ENCODE peak calls at places on chromosomes 11 and 22, in five cellular contexts. One of them, this sample, is unnamed.

GRCh38 chr11:73271936-73272679 is at the start of gene P2RY6:
- DNase-seq in HepG2: peak
- DNase-seq in K562: peak
- DNase-seq in esophagus muscularis mucosa: no peak
- DNase-seq in transverse colon: peak
- DNase-seq in this sample: no peak

GRCh38 chr11:111454561-111455192 is 57.5 kb downstream of the BTG4 start:
- DNase-seq in HepG2: peak
- DNase-seq in K562: peak
- DNase-seq in esophagus muscularis mucosa: no peak
- DNase-seq in transverse colon: peak
- DNase-seq in this sample: peak

GRCh38 chr11:31819533-31820437 is 8.7 kb upstream of the PAX6 start:
- DNase-seq in HepG2: no peak
- DNase-seq in K562: no peak
- DNase-seq in esophagus muscularis mucosa: no peak
- DNase-seq in transverse colon: no peak
- DNase-seq in this sample: no peak

GRCh38 chr11:31106963-31107576 is 262.5 kb downstream of the DCDC1 start:
- DNase-seq in HepG2: peak
- DNase-seq in K562: peak
- DNase-seq in esophagus muscularis mucosa: no peak
- DNase-seq in transverse colon: peak
- DNase-seq in this sample: no peak

GRCh38 chr11:19869946-19870589 is 157.4 kb downstream of the NAV2 start:
- DNase-seq in HepG2: no peak
- DNase-seq in K562: no peak
- DNase-seq in esophagus muscularis mucosa: no peak
- DNase-seq in transverse colon: no peak
- DNase-seq in this sample: no peak

GRCh38 chr11:34860034-34860433 is 56.1 kb downstream of the APIP start:
- DNase-seq in HepG2: no peak
- DNase-seq in K562: no peak
- DNase-seq in esophagus muscularis mucosa: no peak
- DNase-seq in transverse colon: no peak
- DNase-seq in this sample: no peak

GRCh38 chr22:49010901-49011300 is 816.8 kb downstream of the BRD1 start:
- DNase-seq in HepG2: no peak
- DNase-seq in K562: no peak
- DNase-seq in esophagus muscularis mucosa: peak
- DNase-seq in transverse colon: no peak
- DNase-seq in this sample: peak

GRCh38 chr11:114236829-114237228 is 59.4 kb upstream of the NNMT start:
- DNase-seq in HepG2: no peak
- DNase-seq in K562: no peak
- DNase-seq in esophagus muscularis mucosa: no peak
- DNase-seq in transverse colon: no peak
- DNase-seq in this sample: no peak

GRCh38 chr11:121321614-121322243 is 29.2 kb downstream of the SC5D start:
- DNase-seq in HepG2: no peak
- DNase-seq in K562: no peak
- DNase-seq in esophagus muscularis mucosa: no peak
- DNase-seq in transverse colon: peak
- DNase-seq in this sample: no peak

GRCh38 chr11:35215945-35216344 is 77.0 kb downstream of the CD44 start:
- DNase-seq in HepG2: no peak
- DNase-seq in K562: no peak
- DNase-seq in esophagus muscularis mucosa: no peak
- DNase-seq in transverse colon: no peak
- DNase-seq in this sample: no peak

GRCh38 chr11:83521647-83522596 is 235.8 kb upstream of the CCDC90B start:
- DNase-seq in HepG2: peak
- DNase-seq in K562: no peak
- DNase-seq in esophagus muscularis mucosa: peak
- DNase-seq in transverse colon: no peak
- DNase-seq in this sample: no peak

GRCh38 chr11:79276900-79277299 is 163.9 kb downstream of the TENM4 start:
- DNase-seq in HepG2: no peak
- DNase-seq in K562: no peak
- DNase-seq in esophagus muscularis mucosa: no peak
- DNase-seq in transverse colon: no peak
- DNase-seq in this sample: no peak

GRCh38 chr11:57703341-57703740 is 8.7 kb downstream of the MED19 start:
- DNase-seq in HepG2: no peak
- DNase-seq in K562: no peak
- DNase-seq in esophagus muscularis mucosa: no peak
- DNase-seq in transverse colon: no peak
- DNase-seq in this sample: no peak

GRCh38 chr11:106295974-106296373 is 218.5 kb downstream of the AASDHPPT start:
- DNase-seq in HepG2: no peak
- DNase-seq in K562: no peak
- DNase-seq in esophagus muscularis mucosa: no peak
- DNase-seq in transverse colon: no peak
- DNase-seq in this sample: no peak

DNA sequence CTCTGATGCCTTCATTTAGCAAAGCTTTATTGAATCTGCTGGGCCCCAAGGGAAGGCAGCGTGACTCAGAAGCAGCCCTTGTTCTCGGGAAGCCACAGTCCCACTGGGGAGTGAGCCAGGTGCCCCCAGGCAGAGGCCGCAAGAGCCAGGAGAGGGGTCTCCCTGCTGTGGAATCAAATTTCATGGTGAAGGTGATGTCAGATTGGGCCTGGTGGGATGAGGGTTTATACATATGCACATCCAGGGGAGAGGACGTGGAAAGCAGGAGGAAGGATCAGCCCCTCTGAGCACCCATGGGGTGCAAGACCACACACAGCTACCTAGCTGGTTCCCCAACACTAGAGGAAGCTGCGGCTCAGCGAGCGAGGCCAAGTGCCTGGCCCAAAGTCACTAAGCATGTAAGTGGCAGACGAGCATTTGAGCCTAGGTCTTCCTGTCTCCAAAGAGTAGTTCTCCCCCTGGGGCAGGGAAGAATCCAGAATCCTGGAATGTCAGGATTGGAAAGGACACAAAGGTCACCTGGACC is 2.0 kb downstream of the SYNGR1 start:
- DNase-seq in HepG2: no peak
- DNase-seq in K562: no peak
- DNase-seq in esophagus muscularis mucosa: no peak
- DNase-seq in transverse colon: no peak
- DNase-seq in this sample: no peak
- TF ChIP-seq POLR2AphosphoS5 in HepG2: no peak
- TF ChIP-seq POLR2AphosphoS5 in K562: no peak
- TF ChIP-seq POLR2AphosphoS5 in esophagus muscularis mucosa: no peak
- TF ChIP-seq POLR2AphosphoS5 in transverse colon: no peak
- TF ChIP-seq POLR2AphosphoS5 in this sample: no peak

GRCh38 chr11:3880724-3881123 is 25.3 kb downstream of the STIM1 start:
- DNase-seq in HepG2: peak
- DNase-seq in K562: no peak
- DNase-seq in esophagus muscularis mucosa: no peak
- DNase-seq in transverse colon: no peak
- DNase-seq in this sample: no peak
- TF ChIP-seq POLR2A in HepG2: no peak
- TF ChIP-seq POLR2A in K562: no peak
- TF ChIP-seq POLR2A in esophagus muscularis mucosa: no peak
- TF ChIP-seq POLR2A in transverse colon: no peak
- TF ChIP-seq POLR2A in this sample: no peak

GRCh38 chr11:12846766-12847615 is 162.1 kb upstream of the RASSF10 start:
- DNase-seq in HepG2: no peak
- DNase-seq in K562: no peak
- DNase-seq in esophagus muscularis mucosa: no peak
- DNase-seq in transverse colon: no peak
- DNase-seq in this sample: no peak

GRCh38 chr11:12842933-12843636 is 166.0 kb upstream of the RASSF10 start:
- DNase-seq in HepG2: no peak
- DNase-seq in K562: peak
- DNase-seq in esophagus muscularis mucosa: no peak
- DNase-seq in transverse colon: no peak
- DNase-seq in this sample: no peak

GRCh38 chr11:12841946-12842630 is 167.0 kb upstream of the RASSF10 start:
- DNase-seq in HepG2: no peak
- DNase-seq in K562: no peak
- DNase-seq in esophagus muscularis mucosa: no peak
- DNase-seq in transverse colon: no peak
- DNase-seq in this sample: no peak

GRCh38 chr11:12848413-12848812 is 160.7 kb upstream of the RASSF10 start:
- DNase-seq in HepG2: no peak
- DNase-seq in K562: no peak
- DNase-seq in esophagus muscularis mucosa: no peak
- DNase-seq in transverse colon: no peak
- DNase-seq in this sample: no peak

DNA sequence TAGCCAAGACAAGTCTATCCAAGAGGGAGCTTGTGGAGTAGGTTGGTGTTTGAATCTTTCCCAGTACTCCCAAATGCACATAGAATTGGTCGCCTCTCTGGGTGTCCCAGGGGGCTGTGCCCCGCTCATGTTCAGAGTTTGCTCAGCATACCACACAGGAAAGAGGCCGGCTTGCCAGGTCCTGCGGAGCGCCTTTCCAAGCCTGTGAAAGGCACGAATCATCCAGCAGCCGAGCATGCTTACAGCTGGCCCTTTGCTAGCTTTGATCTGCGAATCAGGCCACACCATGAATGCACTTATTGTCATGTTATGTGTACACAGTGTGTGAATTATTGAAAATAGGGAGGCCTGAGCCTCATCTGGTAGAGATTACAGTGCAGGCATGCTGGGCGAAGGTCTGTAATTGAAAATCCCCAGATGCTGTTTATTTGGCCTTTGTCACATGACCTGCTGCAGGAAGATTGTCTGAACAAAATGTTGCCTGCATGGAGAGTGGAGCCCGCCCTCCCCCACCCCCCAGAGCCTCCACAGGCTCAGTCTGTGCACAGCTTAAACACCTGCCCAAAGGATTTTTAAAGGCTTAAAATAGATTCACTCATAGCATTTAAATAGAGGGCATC is 163.3 kb upstream of the RASSF10 start:
- DNase-seq in HepG2: peak
- DNase-seq in K562: peak
- DNase-seq in esophagus muscularis mucosa: no peak
- DNase-seq in transverse colon: peak
- DNase-seq in this sample: no peak
- TF ChIP-seq EP300 in HepG2: peak
- TF ChIP-seq EP300 in K562: no peak
- TF ChIP-seq EP300 in esophagus muscularis mucosa: no peak
- TF ChIP-seq EP300 in transverse colon: no peak
- TF ChIP-seq EP300 in this sample: no peak

DNA sequence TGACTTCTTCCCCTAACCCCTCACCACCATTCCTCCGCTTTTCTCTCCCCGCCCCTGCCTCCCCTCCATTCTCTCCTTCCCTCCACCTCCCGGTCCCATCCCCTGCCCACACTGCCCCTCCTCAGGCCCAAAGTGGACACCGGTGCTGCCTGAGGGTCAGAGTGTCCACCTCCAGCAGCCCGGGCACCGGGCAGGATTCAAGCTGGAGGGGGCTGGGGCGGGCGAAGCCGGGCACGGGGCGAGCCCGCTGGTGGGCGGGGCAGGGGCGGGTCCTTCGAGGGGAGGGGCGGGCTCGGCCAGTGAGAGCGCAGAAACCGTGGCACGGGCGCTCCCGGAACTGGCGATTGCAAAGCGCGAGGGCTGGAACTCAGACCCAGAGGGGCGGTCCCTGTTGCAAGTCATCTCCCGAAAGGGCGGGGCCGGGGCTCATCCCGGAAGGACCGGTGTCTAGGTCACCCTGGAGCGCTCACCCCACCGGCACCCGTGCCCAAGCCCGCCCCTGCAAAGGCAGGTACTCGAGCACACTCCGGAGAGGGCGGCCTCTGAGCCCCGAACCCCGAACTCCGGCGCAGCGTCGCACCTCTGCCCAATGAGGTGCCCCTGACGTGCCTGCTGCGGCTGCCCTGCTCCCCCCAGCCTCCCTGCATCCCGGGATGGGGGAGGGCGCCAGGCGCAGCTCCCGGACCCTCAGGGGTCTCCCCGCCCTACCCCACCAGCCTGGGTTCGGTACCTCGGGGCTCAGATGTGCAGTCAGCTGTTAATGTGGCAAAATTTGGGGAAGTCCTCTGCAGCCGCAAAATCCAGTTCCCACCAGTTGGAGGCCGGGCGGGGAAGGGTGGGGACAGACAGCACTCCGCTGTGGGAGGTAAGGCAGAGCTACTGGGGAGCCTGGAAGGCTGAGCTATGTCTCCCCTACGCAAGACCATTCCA is 16.5 kb upstream of the CDKN1C start:
- DNase-seq in HepG2: peak
- DNase-seq in K562: peak
- DNase-seq in esophagus muscularis mucosa: peak
- DNase-seq in transverse colon: peak
- DNase-seq in this sample: peak
- TF ChIP-seq POLR2AphosphoS5 in HepG2: peak
- TF ChIP-seq POLR2AphosphoS5 in K562: peak
- TF ChIP-seq POLR2AphosphoS5 in esophagus muscularis mucosa: peak
- TF ChIP-seq POLR2AphosphoS5 in transverse colon: peak
- TF ChIP-seq POLR2AphosphoS5 in this sample: no peak

DNA sequence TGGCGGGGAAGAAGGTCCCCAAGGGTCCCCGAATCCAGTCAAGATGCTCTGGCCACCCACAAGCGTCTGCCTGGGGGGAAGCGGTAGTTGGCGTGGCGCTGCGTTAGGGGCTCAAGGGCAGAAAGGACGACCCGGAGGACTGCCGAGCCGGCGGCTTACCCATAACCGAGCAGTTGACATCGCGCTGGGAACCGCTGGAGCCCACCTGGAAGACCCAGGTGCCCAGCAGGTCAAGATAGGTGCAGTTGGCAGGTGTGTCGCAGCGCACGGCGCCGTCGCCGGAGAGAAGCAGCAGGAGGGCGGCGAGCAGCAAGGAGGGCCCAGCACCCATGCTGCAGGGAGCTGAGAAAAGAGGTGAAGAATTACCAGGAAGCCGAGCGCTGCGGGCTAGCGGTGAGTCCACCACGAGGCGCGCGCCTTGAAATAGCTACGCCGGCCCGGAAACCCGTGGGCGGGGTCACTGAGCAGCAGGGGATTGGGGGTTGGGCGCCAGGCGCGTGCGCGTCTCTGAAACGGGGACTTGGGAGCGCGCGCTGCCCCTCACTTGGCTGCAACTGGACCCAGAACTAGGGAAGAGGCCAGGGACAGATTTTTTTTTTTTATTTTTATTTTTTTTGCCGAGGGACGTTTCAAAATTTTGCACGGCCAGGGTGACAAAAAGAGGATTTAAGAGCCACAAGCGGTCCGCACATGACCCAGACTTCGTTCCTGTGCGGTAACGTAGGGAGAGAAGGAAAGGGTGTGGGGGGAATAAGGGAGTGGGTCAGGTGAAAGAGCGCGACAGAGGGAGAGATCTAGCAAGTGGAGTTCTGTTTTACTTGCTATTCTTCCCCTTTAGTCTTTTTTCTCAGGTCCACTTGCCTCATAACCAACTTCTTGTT is at the start of gene CTSC:
- DNase-seq in HepG2: peak
- DNase-seq in K562: peak
- DNase-seq in esophagus muscularis mucosa: peak
- DNase-seq in transverse colon: peak
- DNase-seq in this sample: peak
- TF ChIP-seq POLR2A in HepG2: peak
- TF ChIP-seq POLR2A in K562: peak
- TF ChIP-seq POLR2A in esophagus muscularis mucosa: peak
- TF ChIP-seq POLR2A in transverse colon: peak
- TF ChIP-seq POLR2A in this sample: peak

This sample was measured in suprapubic skin.